ENCODE peak calls at places on chromosome 4, in ten cellular contexts. One of them, this sample, is unnamed.

GRCh38 chr4:38202223-38202622 is 242.0 kb downstream of the PTTG2 start:
- DNase-seq in type B pancreatic cell: no peak
- DNase-seq in Calu3: no peak
- DNase-seq in IMR-90: no peak
- DNase-seq in A549: no peak
- DNase-seq in brain microvascular endothelial cell: no peak
- DNase-seq in RWPE1: no peak
- DNase-seq in heart right ventricle: no peak
- DNase-seq in CD4-positive, alpha-beta T cell: no peak
- DNase-seq in AG04450: no peak
- DNase-seq in this sample: no peak

GRCh38 chr4:985123-985830 is 1.6 kb upstream of the IDUA start:
- DNase-seq in IMR-90: no peak
- DNase-seq in heart right ventricle: peak; percentile 79
- DNase-seq in RWPE1: no peak
- DNase-seq in AG04450: no peak
- DNase-seq in brain microvascular endothelial cell: no peak
- DNase-seq in A549: no peak
- DNase-seq in Calu3: peak; percentile 79
- DNase-seq in type B pancreatic cell: no peak
- DNase-seq in CD4-positive, alpha-beta T cell: peak; percentile 54
- DNase-seq in this sample: peak; percentile 39

GRCh38 chr4:39591290-39591689 is 47.4 kb downstream of the SMIM14 start:
- DNase-seq in A549: peak; percentile 64
- DNase-seq in AG04450: no peak
- DNase-seq in IMR-90: peak; percentile 50
- DNase-seq in RWPE1: peak; percentile 65
- DNase-seq in type B pancreatic cell: no peak
- DNase-seq in brain microvascular endothelial cell: no peak
- DNase-seq in heart right ventricle: no peak
- DNase-seq in CD4-positive, alpha-beta T cell: no peak
- DNase-seq in Calu3: peak; percentile 7
- DNase-seq in this sample: peak; percentile 73

GRCh38 chr4:21012851-21013331 is 312.6 kb downstream of the PACRGL start:
- DNase-seq in CD4-positive, alpha-beta T cell: no peak
- DNase-seq in type B pancreatic cell: no peak
- DNase-seq in RWPE1: peak; percentile 5
- DNase-seq in brain microvascular endothelial cell: no peak
- DNase-seq in IMR-90: no peak
- DNase-seq in heart right ventricle: no peak
- DNase-seq in Calu3: no peak
- DNase-seq in A549: no peak
- DNase-seq in AG04450: no peak
- DNase-seq in this sample: peak; percentile 57

GRCh38 chr4:152206646-152207435 is 329.1 kb downstream of the FBXW7 start:
- DNase-seq in Calu3: no peak
- DNase-seq in AG04450: no peak
- DNase-seq in IMR-90: no peak
- DNase-seq in RWPE1: no peak
- DNase-seq in heart right ventricle: no peak
- DNase-seq in brain microvascular endothelial cell: no peak
- DNase-seq in type B pancreatic cell: no peak
- DNase-seq in A549: no peak
- DNase-seq in CD4-positive, alpha-beta T cell: no peak
- DNase-seq in this sample: no peak

GRCh38 chr4:6335040-6335590 is 65.5 kb downstream of the WFS1 start:
- DNase-seq in A549: no peak
- DNase-seq in type B pancreatic cell: no peak
- DNase-seq in heart right ventricle: no peak
- DNase-seq in Calu3: no peak
- DNase-seq in AG04450: no peak
- DNase-seq in RWPE1: no peak
- DNase-seq in CD4-positive, alpha-beta T cell: no peak
- DNase-seq in IMR-90: no peak
- DNase-seq in brain microvascular endothelial cell: no peak
- DNase-seq in this sample: no peak

GRCh38 chr4:123984881-123985280 is 588.3 kb downstream of the SPRY1 start:
- DNase-seq in A549: no peak
- DNase-seq in IMR-90: no peak
- DNase-seq in brain microvascular endothelial cell: no peak
- DNase-seq in CD4-positive, alpha-beta T cell: no peak
- DNase-seq in type B pancreatic cell: no peak
- DNase-seq in Calu3: no peak
- DNase-seq in AG04450: no peak
- DNase-seq in heart right ventricle: peak; percentile 23
- DNase-seq in RWPE1: no peak
- DNase-seq in this sample: no peak

GRCh38 chr4:156751486-156751885 is 220.1 kb downstream of the PDGFC start:
- DNase-seq in IMR-90: peak; percentile 42
- DNase-seq in AG04450: no peak
- DNase-seq in heart right ventricle: no peak
- DNase-seq in A549: no peak
- DNase-seq in CD4-positive, alpha-beta T cell: no peak
- DNase-seq in RWPE1: no peak
- DNase-seq in type B pancreatic cell: no peak
- DNase-seq in brain microvascular endothelial cell: peak; percentile 20
- DNase-seq in Calu3: no peak
- DNase-seq in this sample: peak; percentile 62

GRCh38 chr4:67765928-67766327 is 11.7 kb upstream of the GNRHR start:
- DNase-seq in CD4-positive, alpha-beta T cell: no peak
- DNase-seq in A549: no peak
- DNase-seq in AG04450: no peak
- DNase-seq in Calu3: no peak
- DNase-seq in brain microvascular endothelial cell: no peak
- DNase-seq in IMR-90: peak; percentile 31
- DNase-seq in heart right ventricle: no peak
- DNase-seq in RWPE1: peak; percentile 33
- DNase-seq in type B pancreatic cell: no peak
- DNase-seq in this sample: peak; percentile 83

GRCh38 chr4:166239354-166239753 is 366.3 kb downstream of the TLL1 start:
- DNase-seq in RWPE1: no peak
- DNase-seq in Calu3: no peak
- DNase-seq in CD4-positive, alpha-beta T cell: no peak
- DNase-seq in brain microvascular endothelial cell: no peak
- DNase-seq in type B pancreatic cell: no peak
- DNase-seq in A549: no peak
- DNase-seq in AG04450: no peak
- DNase-seq in heart right ventricle: no peak
- DNase-seq in IMR-90: no peak
- DNase-seq in this sample: no peak

GRCh38 chr4:64713256-64713840 is 304.1 kb upstream of the TECRL start:
- DNase-seq in AG04450: no peak
- DNase-seq in A549: peak; percentile 28
- DNase-seq in type B pancreatic cell: no peak
- DNase-seq in brain microvascular endothelial cell: peak; percentile 3
- DNase-seq in CD4-positive, alpha-beta T cell: no peak
- DNase-seq in IMR-90: peak; percentile 4
- DNase-seq in RWPE1: peak; percentile 3
- DNase-seq in Calu3: no peak
- DNase-seq in heart right ventricle: no peak
- DNase-seq in this sample: peak; percentile 50

GRCh38 chr4:8841678-8842268 is 29.9 kb downstream of the HMX1 start:
- DNase-seq in type B pancreatic cell: peak; percentile 39
- DNase-seq in RWPE1: no peak
- DNase-seq in heart right ventricle: no peak
- DNase-seq in brain microvascular endothelial cell: no peak
- DNase-seq in AG04450: no peak
- DNase-seq in A549: no peak
- DNase-seq in IMR-90: no peak
- DNase-seq in Calu3: no peak
- DNase-seq in CD4-positive, alpha-beta T cell: no peak
- DNase-seq in this sample: no peak

GRCh38 chr4:8840006-8840793 is 31.4 kb downstream of the HMX1 start:
- DNase-seq in AG04450: no peak
- DNase-seq in heart right ventricle: no peak
- DNase-seq in CD4-positive, alpha-beta T cell: no peak
- DNase-seq in RWPE1: no peak
- DNase-seq in Calu3: no peak
- DNase-seq in type B pancreatic cell: peak; percentile 55
- DNase-seq in A549: no peak
- DNase-seq in brain microvascular endothelial cell: no peak
- DNase-seq in IMR-90: no peak
- DNase-seq in this sample: no peak

GRCh38 chr4:8842614-8843013 is 29.0 kb downstream of the HMX1 start:
- DNase-seq in Calu3: no peak
- DNase-seq in AG04450: no peak
- DNase-seq in IMR-90: no peak
- DNase-seq in RWPE1: no peak
- DNase-seq in brain microvascular endothelial cell: no peak
- DNase-seq in type B pancreatic cell: no peak
- DNase-seq in CD4-positive, alpha-beta T cell: no peak
- DNase-seq in A549: no peak
- DNase-seq in heart right ventricle: no peak
- DNase-seq in this sample: no peak

GRCh38 chr4:8838911-8839431 is 32.7 kb downstream of the HMX1 start:
- DNase-seq in CD4-positive, alpha-beta T cell: no peak
- DNase-seq in type B pancreatic cell: peak; percentile 67
- DNase-seq in brain microvascular endothelial cell: no peak
- DNase-seq in Calu3: no peak
- DNase-seq in IMR-90: no peak
- DNase-seq in RWPE1: no peak
- DNase-seq in A549: no peak
- DNase-seq in heart right ventricle: no peak
- DNase-seq in AG04450: no peak
- DNase-seq in this sample: no peak

DNA sequence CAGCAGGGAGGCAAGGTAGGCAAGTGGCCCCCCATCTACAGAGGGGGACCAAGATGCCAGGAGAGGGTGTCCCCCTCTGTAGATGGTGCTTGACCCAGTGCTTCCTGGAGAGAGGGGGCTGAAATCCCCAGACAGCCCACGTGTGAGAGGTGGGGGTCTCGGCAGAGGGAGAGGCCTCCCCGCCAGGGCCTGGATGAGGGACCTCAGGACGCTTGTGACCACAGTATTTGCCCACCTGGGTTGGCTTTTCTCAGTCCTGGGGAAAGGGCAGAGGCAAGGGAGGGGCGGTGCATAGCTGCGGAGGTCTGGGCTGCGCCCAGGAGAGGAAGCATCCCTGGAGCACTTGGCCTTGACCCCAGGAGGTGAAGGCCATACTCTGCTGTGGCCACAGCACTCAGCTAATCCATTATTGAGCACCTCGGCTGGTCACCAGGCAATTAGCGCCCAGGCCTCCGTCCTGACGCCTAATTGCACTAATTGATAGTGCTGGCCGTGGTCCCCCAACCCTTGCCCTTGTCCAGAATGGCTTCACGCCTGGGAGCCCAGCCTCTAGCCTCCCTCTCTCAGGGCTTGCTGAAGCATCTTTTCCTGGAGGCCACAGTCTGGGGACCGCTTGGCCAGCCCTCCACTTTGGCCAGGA is 30.7 kb downstream of the HMX1 start:
- DNase-seq in type B pancreatic cell: peak; percentile 66
- DNase-seq in Calu3: no peak
- DNase-seq in IMR-90: no peak
- DNase-seq in A549: no peak
- DNase-seq in AG04450: no peak
- DNase-seq in heart right ventricle: no peak
- DNase-seq in RWPE1: no peak
- DNase-seq in CD4-positive, alpha-beta T cell: no peak
- DNase-seq in brain microvascular endothelial cell: no peak
- DNase-seq in this sample: no peak
- TF ChIP-seq CTCF in type B pancreatic cell: peak; percentile 10
- TF ChIP-seq CTCF in Calu3: no peak
- TF ChIP-seq CTCF in IMR-90: no peak
- TF ChIP-seq CTCF in A549: no peak
- TF ChIP-seq CTCF in AG04450: no peak
- TF ChIP-seq CTCF in heart right ventricle: no peak
- TF ChIP-seq CTCF in RWPE1: no peak
- TF ChIP-seq CTCF in CD4-positive, alpha-beta T cell: no peak
- TF ChIP-seq CTCF in brain microvascular endothelial cell: no peak
- TF ChIP-seq CTCF in this sample: no peak

DNA sequence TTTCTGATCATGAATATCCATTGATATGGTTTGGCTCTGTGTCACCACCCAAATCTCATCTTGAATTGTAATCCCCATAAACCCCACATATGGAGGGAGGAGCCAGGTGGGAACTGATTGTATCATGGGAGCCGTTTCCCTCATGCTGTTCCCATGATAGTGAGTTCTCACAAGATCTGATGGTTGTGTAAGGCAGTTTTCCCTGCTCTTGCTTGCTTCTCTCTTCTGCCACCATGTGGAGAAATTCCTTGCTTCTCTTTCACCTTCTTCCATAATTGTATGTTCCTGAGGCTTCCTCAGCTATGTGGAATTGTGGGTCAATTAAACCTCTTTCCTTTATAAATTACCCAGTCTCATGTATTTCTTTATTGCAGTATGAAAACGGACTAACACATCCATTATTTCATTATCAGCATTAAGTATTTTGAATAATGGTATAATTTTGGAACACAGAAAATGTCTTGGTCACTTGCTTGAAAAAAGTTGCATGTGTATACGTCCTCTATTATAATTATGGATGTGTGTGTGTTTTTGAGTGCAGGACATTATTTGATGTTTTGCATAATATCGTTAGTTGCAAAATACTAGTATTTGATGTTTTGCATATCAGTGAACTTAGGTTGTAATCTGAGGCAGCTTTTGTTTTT is 334.6 kb downstream of the PCDH10 start:
- DNase-seq in CD4-positive, alpha-beta T cell: no peak
- DNase-seq in brain microvascular endothelial cell: peak; percentile 56
- DNase-seq in RWPE1: no peak
- DNase-seq in IMR-90: peak; percentile 33
- DNase-seq in Calu3: peak; percentile 4
- DNase-seq in AG04450: peak; percentile 15
- DNase-seq in A549: peak; percentile 31
- DNase-seq in type B pancreatic cell: no peak
- DNase-seq in heart right ventricle: no peak
- DNase-seq in this sample: peak; percentile 12
- TF ChIP-seq CTCF in CD4-positive, alpha-beta T cell: no peak
- TF ChIP-seq CTCF in brain microvascular endothelial cell: peak; percentile 65
- TF ChIP-seq CTCF in RWPE1: peak; percentile 31
- TF ChIP-seq CTCF in IMR-90: peak; percentile 31
- TF ChIP-seq CTCF in Calu3: no peak
- TF ChIP-seq CTCF in AG04450: peak; percentile 59
- TF ChIP-seq CTCF in A549: no peak
- TF ChIP-seq CTCF in type B pancreatic cell: peak; percentile 66
- TF ChIP-seq CTCF in heart right ventricle: peak; percentile 20
- TF ChIP-seq CTCF in this sample: peak; percentile 11

DNA sequence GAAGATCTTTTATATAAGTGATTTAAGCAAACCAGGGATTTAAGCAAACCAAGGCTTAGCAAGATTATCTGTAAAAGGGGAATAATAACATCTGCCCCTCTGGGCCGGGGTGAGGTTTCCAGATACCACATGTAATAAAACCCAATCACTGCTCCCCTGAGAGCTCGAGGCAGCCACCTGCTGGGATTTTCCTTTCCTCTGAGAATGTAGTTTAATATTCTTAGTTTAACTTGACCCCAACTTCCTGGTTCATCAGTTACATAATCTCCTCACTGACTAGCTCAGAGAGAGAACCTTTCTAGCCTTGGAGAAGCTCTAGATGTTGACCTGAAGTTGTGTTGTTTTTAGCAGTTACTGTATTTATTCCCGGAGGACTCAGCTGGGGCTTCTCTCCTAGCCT is 322.4 kb downstream of the ARHGAP10 start:
- DNase-seq in brain microvascular endothelial cell: peak; percentile 9
- DNase-seq in A549: peak; percentile 4
- DNase-seq in type B pancreatic cell: no peak
- DNase-seq in AG04450: no peak
- DNase-seq in CD4-positive, alpha-beta T cell: no peak
- DNase-seq in Calu3: peak; percentile 12
- DNase-seq in RWPE1: no peak
- DNase-seq in heart right ventricle: no peak
- DNase-seq in IMR-90: no peak
- DNase-seq in this sample: peak; percentile 16
- TF ChIP-seq CTCF in brain microvascular endothelial cell: no peak
- TF ChIP-seq CTCF in A549: no peak
- TF ChIP-seq CTCF in type B pancreatic cell: no peak
- TF ChIP-seq CTCF in AG04450: no peak
- TF ChIP-seq CTCF in CD4-positive, alpha-beta T cell: no peak
- TF ChIP-seq CTCF in Calu3: no peak
- TF ChIP-seq CTCF in RWPE1: no peak
- TF ChIP-seq CTCF in heart right ventricle: no peak
- TF ChIP-seq CTCF in IMR-90: no peak
- TF ChIP-seq CTCF in this sample: no peak

GRCh38 chr4:7347981-7348380 is 86.7 kb downstream of the PSAPL1 start:
- DNase-seq in RWPE1: peak; percentile 36
- DNase-seq in AG04450: no peak
- DNase-seq in type B pancreatic cell: no peak
- DNase-seq in brain microvascular endothelial cell: peak; percentile 28
- DNase-seq in heart right ventricle: no peak
- DNase-seq in CD4-positive, alpha-beta T cell: no peak
- DNase-seq in IMR-90: peak; percentile 47
- DNase-seq in A549: peak; percentile 51
- DNase-seq in Calu3: no peak
- DNase-seq in this sample: no peak
- TF ChIP-seq CTCF in RWPE1: no peak
- TF ChIP-seq CTCF in AG04450: no peak
- TF ChIP-seq CTCF in type B pancreatic cell: no peak
- TF ChIP-seq CTCF in brain microvascular endothelial cell: no peak
- TF ChIP-seq CTCF in heart right ventricle: no peak
- TF ChIP-seq CTCF in CD4-positive, alpha-beta T cell: no peak
- TF ChIP-seq CTCF in IMR-90: no peak
- TF ChIP-seq CTCF in A549: no peak
- TF ChIP-seq CTCF in Calu3: no peak
- TF ChIP-seq CTCF in this sample: no peak

This sample was measured in bronchial epithelial cell.